ENCODE peak calls at places on chromosomes 13 and 19, in ten cellular contexts. B is esophagus squamous epithelium, Z is DND-41, I is tibial nerve, S is Panc1, U is neural progenitor cell, H is MM.1S, Y is adipocyte, W is cardiac muscle cell, L is heart right ventricle. J is an unnamed sample.

GRCh38 chr19:41711376-41712261 is 3.2 kb downstream of the CEACAM5 start:
- DNase-seq in B (no peak), Z (no peak), I (no peak), S (no peak), U (no peak), H (no peak), Y (no peak), W (no peak), L (no peak), J (no peak)

GRCh38 chr19:34181111-34181864 is 9.0 kb downstream of the LSM14A start:
- DNase-seq in B (no peak), Z (no peak), I (no peak), S (no peak), U (no peak), H (no peak), Y (no peak), W (no peak), L (no peak), J (no peak)

GRCh38 chr13:22487932-22488331 is 692.8 kb upstream of the SGCG start:
- DNase-seq in B (no peak), Z (no peak), I (no peak), S (no peak), U (no peak), H (no peak), Y (no peak), W (peak; percentile 2), L (no peak), J (no peak)

GRCh38 chr13:92590503-92590908 is 636.1 kb upstream of the GPC6 start:
- DNase-seq in B (no peak), Z (no peak), I (no peak), S (no peak), U (no peak), H (no peak), Y (no peak), W (peak; percentile 49), L (no peak), J (no peak)

GRCh38 chr13:111044087-111044830 is 70.9 kb upstream of the ARHGEF7 start:
- DNase-seq in B (no peak), Z (no peak), I (no peak), S (no peak), U (no peak), H (no peak), Y (no peak), W (no peak), L (no peak), J (no peak)

GRCh38 chr19:7861619-7862412 is 12.4 kb downstream of the PRR36 start:
- DNase-seq in B (no peak), Z (no peak), I (no peak), S (no peak), U (peak; percentile 64), H (no peak), Y (no peak), W (no peak), L (no peak), J (no peak)

GRCh38 chr13:59915252-59915651 is 248.5 kb downstream of the DIAPH3 start:
- DNase-seq in B (no peak), Z (no peak), I (no peak), S (no peak), U (no peak), H (no peak), Y (no peak), W (no peak), L (no peak), J (no peak)

GRCh38 chr19:5424192-5424973 is 30.8 kb upstream of the ZNRF4 start:
- DNase-seq in B (no peak), Z (no peak), I (no peak), S (no peak), U (no peak), H (no peak), Y (no peak), W (no peak), L (no peak), J (no peak)

GRCh38 chr19:7450243-7451223 is 38.3 kb downstream of the PEX11G start:
- DNase-seq in B (no peak), Z (no peak), I (no peak), S (peak; percentile 10), U (peak; percentile 36), H (peak; percentile 64), Y (peak; percentile 19), W (peak; percentile 32), L (no peak), J (no peak)

DNA sequence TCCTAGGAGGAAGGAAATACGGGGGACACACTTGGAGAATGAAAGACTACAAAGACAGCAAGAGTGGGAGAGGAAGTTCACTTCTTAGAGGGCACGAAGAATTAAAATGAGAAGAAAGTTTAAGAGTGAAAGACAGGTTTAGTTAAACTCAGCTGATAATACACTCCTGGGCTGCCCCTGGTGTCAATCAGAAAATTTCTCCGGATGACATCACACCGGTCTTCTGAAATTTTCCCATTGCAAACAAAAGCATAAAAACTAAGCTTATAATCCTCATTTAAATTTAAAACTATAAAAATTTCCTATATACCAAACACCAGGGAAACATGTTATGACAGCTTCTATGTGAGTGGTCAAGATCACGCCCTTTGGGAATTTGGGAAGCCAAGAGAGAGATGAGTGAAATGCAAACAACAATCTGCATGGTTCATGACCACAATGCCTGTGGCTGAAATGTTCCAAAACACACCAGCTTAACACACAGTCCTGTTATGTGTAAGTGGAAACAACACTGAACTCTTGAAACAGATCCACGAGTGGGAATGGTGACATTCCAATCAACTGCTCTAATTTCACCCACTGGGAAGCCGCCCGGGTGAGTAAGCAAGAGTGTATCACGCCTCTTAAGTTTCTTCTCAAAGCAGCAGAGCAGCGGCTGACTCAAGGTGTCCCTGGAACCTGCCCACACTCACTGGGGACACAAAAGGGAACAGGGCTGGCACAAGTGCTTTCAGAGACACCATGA is 49.0 kb downstream of the BRD4 start:
- DNase-seq in B (no peak), Z (no peak), I (no peak), S (no peak), U (no peak), H (no peak), Y (peak; percentile 79), W (peak; percentile 75), L (no peak), J (no peak)
- H3K4me1 ChIP-seq in B (peaks cover 97% of the 10 kb centered on the region), Z (peaks cover 10% of the 10 kb centered on the region), I (peaks cover 99% of the 10 kb centered on the region), S (peaks cover 81% of the 10 kb centered on the region), U (peaks cover 58% of the 10 kb centered on the region), H (peaks cover 78% of the 10 kb centered on the region), Y (peaks cover 69% of the 10 kb centered on the region), W (peaks cover 67% of the 10 kb centered on the region), L (peaks cover 71% of the 10 kb centered on the region), J (peaks cover 100% of the 10 kb centered on the region)

DNA sequence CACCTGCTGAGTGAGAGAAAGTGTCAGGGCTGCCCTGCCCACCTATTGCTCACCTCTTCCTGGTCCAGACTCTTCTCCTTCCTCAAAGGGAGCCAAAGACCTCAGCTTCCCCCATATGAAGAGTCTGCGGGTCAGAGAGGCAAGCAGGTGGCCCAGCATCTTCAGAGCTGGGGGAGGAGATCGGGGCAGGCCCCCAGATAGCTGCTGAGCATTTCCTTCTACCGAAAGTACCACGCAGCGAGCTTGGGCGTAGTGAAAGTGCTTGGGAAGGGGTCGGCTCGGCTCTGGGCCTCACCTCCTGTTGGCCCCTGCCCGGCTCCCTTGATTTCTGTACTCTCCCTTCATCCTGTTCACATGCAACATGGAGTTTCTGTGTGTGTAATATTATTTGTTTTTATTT is 12.2 kb upstream of the ZNF536 start:
- DNase-seq in B (no peak), Z (no peak), I (no peak), S (no peak), U (no peak), H (no peak), Y (no peak), W (no peak), L (no peak), J (no peak)
- H3K9me3 ChIP-seq in B (no peaks in the 10 kb centered on the region), Z (no peaks in the 10 kb centered on the region), I (no peaks in the 10 kb centered on the region), S (no peaks in the 10 kb centered on the region), U (no peaks in the 10 kb centered on the region), H (no peaks in the 10 kb centered on the region), Y (no peaks in the 10 kb centered on the region), W (no peaks in the 10 kb centered on the region), L (no peaks in the 10 kb centered on the region), J (no peaks in the 10 kb centered on the region)

GRCh38 chr19:1244693-1245451 is 3.3 kb downstream of the ATP5F1D start:
- DNase-seq in B (no peak), Z (no peak), I (no peak), S (no peak), U (no peak), H (no peak), Y (no peak), W (no peak), L (peak; percentile 87), J (peak; percentile 75)

GRCh38 chr19:1241417-1242095 is at the start of gene ATP5F1D:
- DNase-seq in B (no peak), Z (peak; percentile 92), I (peak; percentile 84), S (no peak), U (peak; percentile 97), H (peak; percentile 99), Y (peak; percentile 97), W (peak; percentile 97), L (peak; percentile 96), J (peak; percentile 95)

GRCh38 chr19:1245468-1245867 is 2.9 kb upstream of the MIDN start:
- DNase-seq in B (no peak), Z (no peak), I (no peak), S (no peak), U (no peak), H (no peak), Y (no peak), W (no peak), L (no peak), J (no peak)

GRCh38 chr19:1245884-1246816 is 2.2 kb upstream of the MIDN start:
- DNase-seq in B (no peak), Z (no peak), I (no peak), S (no peak), U (peak; percentile 42), H (no peak), Y (no peak), W (no peak), L (peak; percentile 83), J (peak; percentile 75)

DNA sequence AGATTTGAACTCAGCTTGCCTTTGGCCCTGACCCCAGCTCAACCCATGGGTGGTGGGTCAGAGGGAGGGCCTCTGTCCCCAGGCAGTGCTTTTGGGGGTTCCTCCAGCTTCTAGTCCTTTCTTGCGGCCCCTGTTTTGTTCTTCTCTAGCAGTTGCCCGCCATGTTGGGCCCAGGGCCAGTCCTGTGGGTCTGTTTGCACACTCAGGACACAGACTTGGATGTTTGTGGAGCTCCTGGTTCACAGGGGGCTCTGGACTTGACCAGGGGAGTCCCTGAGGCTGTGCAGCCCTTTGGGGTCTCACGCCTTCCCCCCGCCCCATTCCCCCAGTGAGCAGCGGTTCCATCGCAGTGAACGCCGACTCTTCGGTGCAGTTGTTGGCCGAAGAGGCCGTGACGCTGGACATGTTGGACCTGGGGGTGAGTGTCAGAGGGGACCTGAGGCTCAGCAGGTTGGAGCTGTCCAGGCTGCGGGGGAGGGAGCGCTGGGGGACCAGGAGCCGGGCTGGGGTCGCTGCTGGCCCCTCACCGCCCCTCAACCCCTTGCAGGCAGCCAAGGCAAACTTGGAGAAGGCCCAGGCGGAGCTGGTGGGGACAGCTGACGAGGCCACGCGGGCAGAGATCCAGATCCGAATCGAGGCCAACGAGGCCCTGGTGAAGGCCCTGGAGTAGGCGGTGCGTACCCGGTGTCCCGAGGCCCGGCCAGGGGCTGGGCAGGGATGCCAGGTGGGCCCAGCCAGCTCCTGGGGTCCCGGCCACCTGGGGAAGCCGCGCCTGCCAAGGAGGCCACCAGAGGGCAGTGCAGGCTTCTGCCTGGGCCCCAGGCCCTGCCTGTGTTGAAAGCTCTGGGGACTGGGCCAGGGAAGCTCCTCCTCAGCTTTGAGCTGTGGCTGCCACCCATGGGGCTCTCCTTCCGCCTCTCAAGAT is 2.5 kb downstream of the ATP5F1D start:
- DNase-seq in B (no peak), Z (peak; percentile 86), I (no peak), S (no peak), U (peak; percentile 89), H (peak; percentile 84), Y (peak; percentile 94), W (peak; percentile 90), L (peak; percentile 90), J (peak; percentile 94)
- H3K4me1 ChIP-seq in B (peaks cover 67% of the 10 kb centered on the region), Z (peaks cover 59% of the 10 kb centered on the region), I (peaks cover 62% of the 10 kb centered on the region), S (peaks cover 34% of the 10 kb centered on the region), U (peaks cover 13% of the 10 kb centered on the region), H (peaks cover 26% of the 10 kb centered on the region), Y (peaks cover 53% of the 10 kb centered on the region), W (peaks cover 15% of the 10 kb centered on the region), L (peaks cover 44% of the 10 kb centered on the region), J (peaks cover 69% of the 10 kb centered on the region)

GRCh38 chr13:109451726-109452125 is 334.7 kb downstream of the IRS2 start:
- DNase-seq in B (no peak), Z (no peak), I (no peak), S (no peak), U (peak; percentile 9), H (no peak), Y (no peak), W (no peak), L (no peak), J (no peak)
- H3K9me3 ChIP-seq in B (no peaks in the 10 kb centered on the region), Z (peaks cover 25% of the 10 kb centered on the region), I (no peaks in the 10 kb centered on the region), S (no peaks in the 10 kb centered on the region), U (no peaks in the 10 kb centered on the region), H (no peaks in the 10 kb centered on the region), Y (no peaks in the 10 kb centered on the region), W (no peaks in the 10 kb centered on the region), L (no peaks in the 10 kb centered on the region), J (no peaks in the 10 kb centered on the region)

J was measured in adrenal gland.